ENCODE peak calls at places on chromosomes 3 and 15, in seven cellular contexts. M is right lobe of liver; Q is thoracic aorta; F is iris pigment epithelial cell; A is activated T-helper 9 cell treated with anti-CD3 and anti-CD28 coated beads, Interleukin-2, amount 50 U/mL, for 16 hours; V is dermis blood vessel endothelial cell; R is NCI-H446. W is an unnamed sample.

GRCh38 chr3:58141766-58142345 is 68.9 kb downstream of the DNASE1L3 start:
- DNase-seq in Q (no peak), M (no peak), F (no peak), V (no peak), R (no peak), A (no peak), W (no peak)

GRCh38 chr3:37989821-37990480 is 635 bp upstream of the VILL start:
- DNase-seq in A (no peak), F (no peak), R (no peak), M (peak; percentile 42), V (no peak), Q (no peak), W (no peak)

GRCh38 chr3:157088133-157088488 is 71.8 kb downstream of the CCNL1 start:
- DNase-seq in A (no peak), Q (no peak), V (peak; percentile 21), M (no peak), F (no peak), R (no peak), W (no peak)

GRCh38 chr3:58298189-58298588 is 7.9 kb upstream of the RPP14 start:
- DNase-seq in Q (no peak), R (no peak), M (no peak), F (no peak), A (no peak), V (no peak), W (no peak)

GRCh38 chr3:20049275-20049674 is 9.0 kb downstream of the KAT2B start:
- DNase-seq in M (no peak), F (no peak), Q (no peak), R (no peak), V (no peak), A (no peak), W (no peak)

GRCh38 chr3:61736506-61736905 is 175.1 kb downstream of the PTPRG start:
- DNase-seq in V (no peak), A (no peak), R (no peak), F (no peak), M (no peak), Q (no peak), W (no peak)

GRCh38 chr15:70778258-70779076 is 15.1 kb upstream of the UACA start:
- DNase-seq in A (no peak), F (peak; percentile 92), M (no peak), R (no peak), V (peak; percentile 40), Q (no peak), W (no peak)

GRCh38 chr15:27486036-27486435 is 515.1 kb downstream of the GABRG3 start:
- DNase-seq in R (no peak), Q (no peak), V (no peak), A (no peak), F (no peak), M (no peak), W (no peak)

GRCh38 chr15:35722506-35722905 is 176.5 kb upstream of the DPH6 start:
- DNase-seq in F (no peak), R (no peak), M (no peak), A (no peak), Q (no peak), V (no peak), W (no peak)

GRCh38 chr3:5217824-5218595 is 30.5 kb downstream of the EDEM1 start:
- DNase-seq in R (no peak), Q (no peak), M (no peak), F (peak; percentile 57), V (peak; percentile 42), A (no peak), W (no peak)

GRCh38 chr3:136036306-136036705 is 70.8 kb downstream of the PPP2R3A start:
- DNase-seq in Q (no peak), R (no peak), M (no peak), F (no peak), V (no peak), A (no peak), W (no peak)

GRCh38 chr15:100113351-100114075 is 228.3 kb downstream of the ADAMTS17 start:
- DNase-seq in V (no peak), F (peak; percentile 5), Q (no peak), M (peak; percentile 45), R (no peak), A (no peak), W (no peak)

GRCh38 chr3:182631183-182632076 is 161.9 kb upstream of the ATP11B start:
- DNase-seq in A (no peak), F (no peak), R (no peak), M (no peak), Q (no peak), V (no peak), W (no peak)

GRCh38 chr3:175111036-175111435 is 251.9 kb downstream of the NAALADL2 start:
- DNase-seq in V (no peak), M (no peak), A (no peak), R (no peak), F (peak; percentile 92), Q (no peak), W (no peak)

GRCh38 chr3:3631114-3631513 is 168.1 kb upstream of the LRRN1 start:
- DNase-seq in A (no peak), Q (no peak), F (peak; percentile 31), R (no peak), V (no peak), M (no peak), W (no peak)

GRCh38 chr3:75101329-75102147 is 487.1 kb upstream of the CNTN3 start:
- DNase-seq in Q (no peak), R (no peak), F (no peak), M (no peak), V (no peak), A (no peak), W (no peak)

GRCh38 chr15:43390723-43391122 is 19.8 kb downstream of the TUBGCP4 start:
- DNase-seq in R (no peak), A (no peak), V (no peak), Q (no peak), M (no peak), F (peak; percentile 74), W (no peak)

GRCh38 chr15:78056714-78057269 is 20.7 kb downstream of the TBC1D2B start:
- DNase-seq in F (peak; percentile 56), V (peak; percentile 55), M (no peak), A (no peak), R (peak; percentile 25), Q (no peak), W (peak; percentile 48)

GRCh38 chr3:39147711-39148115 is 5.7 kb downstream of the CSRNP1 start:
- DNase-seq in F (peak; percentile 63), M (no peak), V (peak; percentile 73), R (no peak), A (no peak), Q (no peak), W (no peak)

GRCh38 chr3:8503871-8504610 is 2.4 kb downstream of the LMCD1 start:
- DNase-seq in V (peak; percentile 13), A (no peak), M (no peak), F (no peak), R (no peak), Q (no peak), W (no peak)

GRCh38 chr15:97993310-97993738 is 32.8 kb downstream of the ARRDC4 start:
- DNase-seq in M (no peak), R (no peak), A (no peak), V (no peak), F (no peak), Q (no peak), W (peak; percentile 5)

GRCh38 chr3:88113311-88114162 is 36.2 kb upstream of the C3orf38 start:
- DNase-seq in F (peak; percentile 77), M (no peak), Q (peak; percentile 14), R (peak; percentile 67), V (peak; percentile 86), A (peak; percentile 15), W (peak; percentile 77)

GRCh38 chr3:112539825-112540517 is 21.8 kb downstream of the ATG3 start:
- DNase-seq in Q (no peak), F (no peak), V (no peak), R (no peak), A (no peak), M (no peak), W (no peak)

GRCh38 chr3:133643611-133644010 is 18.1 kb downstream of the TOPBP1 start:
- DNase-seq in Q (no peak), V (no peak), M (no peak), A (no peak), F (peak; percentile 75), R (no peak), W (no peak)

GRCh38 chr3:71397046-71397445 is 186.5 kb downstream of the FOXP1 start:
- DNase-seq in M (no peak), V (peak; percentile 69), R (no peak), F (peak; percentile 51), A (no peak), Q (no peak), W (peak; percentile 50)

GRCh38 chr3:159187706-159188105 is 385.9 kb downstream of the MFSD1 start:
- DNase-seq in M (peak; percentile 58), F (no peak), A (no peak), V (no peak), Q (no peak), R (peak; percentile 50), W (no peak)

GRCh38 chr3:15982667-15983145 is 184.9 kb upstream of the ANKRD28 start:
- DNase-seq in Q (no peak), R (peak; percentile 42), A (no peak), M (no peak), V (no peak), F (peak; percentile 91), W (no peak)

GRCh38 chr3:4750306-4751056 is 228.8 kb upstream of the BHLHE40 start:
- DNase-seq in F (peak; percentile 71), A (peak; percentile 10), M (no peak), V (peak; percentile 88), R (no peak), Q (no peak), W (peak; percentile 88)

GRCh38 chr3:143119974-143120715 is 574 bp downstream of the CHST2 start:
- DNase-seq in V (peak; percentile 25), M (peak; percentile 58), Q (no peak), A (no peak), F (peak; percentile 42), R (peak; percentile 38), W (no peak)

GRCh38 chr3:114308377-114308776 is 14.5 kb downstream of the TIGIT start:
- DNase-seq in R (no peak), Q (no peak), M (no peak), V (no peak), F (no peak), A (no peak), W (no peak)

GRCh38 chr3:79233431-79234060 is 534.3 kb downstream of the ROBO1 start:
- DNase-seq in R (no peak), F (no peak), A (no peak), V (no peak), Q (no peak), M (no peak), W (no peak)

GRCh38 chr3:39809995-39810595 is 686 bp downstream of the MYRIP start:
- DNase-seq in A (no peak), V (peak; percentile 43), M (no peak), R (no peak), F (no peak), Q (no peak), W (no peak)

GRCh38 chr3:142279965-142280590 is 54.7 kb upstream of the GK5 start:
- DNase-seq in Q (no peak), F (peak; percentile 78), R (peak; percentile 92), M (no peak), A (peak; percentile 3), V (peak; percentile 86), W (peak; percentile 55)

GRCh38 chr3:23203651-23204111 is 554 bp downstream of the UBE2E2 start:
- DNase-seq in Q (no peak), M (peak; percentile 58), F (peak; percentile 15), V (peak; percentile 28), R (no peak), A (no peak), W (no peak)

GRCh38 chr3:63975705-63976104 is 47.6 kb downstream of the PSMD6 start:
- DNase-seq in Q (no peak), R (peak; percentile 55), A (no peak), M (no peak), V (peak; percentile 23), F (peak; percentile 75), W (peak; percentile 46)

W was measured in dermis microvascular lymphatic vessel endothelial cell.